ENCODE peak calls at places on chromosomes 3 and 15, in seven cellular contexts. Q is keratinocyte; K is transverse colon; I is neural progenitor cell; L is caudate nucleus; S is left ventricle myocardium inferior; C is CD4-positive, alpha-beta T cell. F is an unnamed sample.

GRCh38 chr3:64945171-64945684 is 257.4 kb upstream of the ADAMTS9 start:
- DNase-seq in Q (no peak), K (no peak), I (peak), L (no peak), S (no peak), C (no peak), F (peak)

GRCh38 chr3:161031134-161031533 is 74.0 kb downstream of the B3GALNT1 start:
- DNase-seq in Q (no peak), K (no peak), I (no peak), L (no peak), S (no peak), C (no peak), F (no peak)

GRCh38 chr3:143099213-143099612 is 20.4 kb upstream of the CHST2 start:
- DNase-seq in Q (no peak), K (no peak), I (no peak), L (no peak), S (no peak), C (no peak), F (no peak)

GRCh38 chr3:29186982-29187718 is 93.7 kb upstream of the RBMS3 start:
- DNase-seq in Q (peak), K (no peak), I (no peak), L (no peak), S (no peak), C (no peak), F (no peak)

GRCh38 chr3:178856804-178857203 is 214.8 kb downstream of the ZMAT3 start:
- DNase-seq in Q (no peak), K (no peak), I (no peak), L (no peak), S (no peak), C (no peak), F (no peak)

GRCh38 chr3:71978150-71978721 is 193.3 kb upstream of the PROK2 start:
- DNase-seq in Q (no peak), K (no peak), I (no peak), L (no peak), S (no peak), C (no peak), F (no peak)

GRCh38 chr3:79729096-79729495 is 38.7 kb downstream of the ROBO1 start:
- DNase-seq in Q (no peak), K (no peak), I (no peak), L (no peak), S (no peak), C (no peak), F (peak)

GRCh38 chr15:67792250-67792942 is 32.9 kb upstream of the SKOR1 start:
- DNase-seq in Q (no peak), K (no peak), I (no peak), L (no peak), S (no peak), C (no peak), F (no peak)

GRCh38 chr3:128083396-128083795 is 31.2 kb downstream of the SEC61A1 start:
- DNase-seq in Q (no peak), K (no peak), I (peak), L (no peak), S (no peak), C (no peak), F (no peak)

GRCh38 chr3:100915706-100916105 is 77.5 kb downstream of the ABI3BP start:
- DNase-seq in Q (no peak), K (no peak), I (no peak), L (no peak), S (no peak), C (no peak), F (no peak)

GRCh38 chr3:10471337-10471721 is 34.1 kb downstream of the ATP2B2 start:
- DNase-seq in Q (no peak), K (no peak), I (peak), L (no peak), S (no peak), C (no peak), F (no peak)

GRCh38 chr3:194871143-194871863 is 185.6 kb downstream of the FAM43A start:
- DNase-seq in Q (peak), K (peak), I (peak), L (no peak), S (peak), C (no peak), F (peak)

GRCh38 chr3:105278688-105279087 is 88.0 kb upstream of the ALCAM start:
- DNase-seq in Q (no peak), K (no peak), I (no peak), L (no peak), S (no peak), C (no peak), F (no peak)

GRCh38 chr3:127735767-127736693 is 63.3 kb downstream of the ABTB1 start:
- DNase-seq in Q (peak), K (peak), I (no peak), L (no peak), S (no peak), C (no peak), F (peak)

GRCh38 chr3:94317054-94317453 is 254.2 kb downstream of the NSUN3 start:
- DNase-seq in Q (no peak), K (no peak), I (no peak), L (no peak), S (no peak), C (no peak), F (no peak)

GRCh38 chr3:117553461-117553860 is 843.9 kb downstream of the TUSC7 start:
- DNase-seq in Q (no peak), K (no peak), I (no peak), L (no peak), S (no peak), C (no peak), F (no peak)

GRCh38 chr15:24862726-24863521 is 91.9 kb upstream of the SNRPN start:
- DNase-seq in Q (no peak), K (no peak), I (peak), L (no peak), S (no peak), C (no peak), F (no peak)

GRCh38 chr15:24861014-24861690 is 93.6 kb upstream of the SNRPN start:
- DNase-seq in Q (no peak), K (no peak), I (no peak), L (no peak), S (no peak), C (no peak), F (no peak)

DNA sequence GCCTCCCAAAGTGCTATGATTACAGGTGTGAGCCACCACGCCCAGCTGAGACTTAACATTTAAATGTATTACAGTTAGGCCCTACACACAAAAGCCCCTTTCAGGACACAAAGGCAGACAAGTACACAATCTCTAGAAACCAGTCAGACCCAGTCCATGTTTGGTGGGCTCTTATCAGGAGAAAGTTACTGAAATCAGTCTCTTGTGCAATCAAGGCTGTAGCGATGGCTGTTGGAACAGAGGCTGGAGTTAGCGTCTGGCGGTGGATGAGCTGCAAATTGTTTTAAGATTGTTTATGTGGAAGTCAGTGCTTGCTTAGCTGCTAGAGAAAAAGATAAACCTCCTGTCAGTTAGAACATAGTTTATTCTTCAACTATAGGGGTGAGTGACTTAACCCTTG is 89.5 kb upstream of the SNRPN start:
- DNase-seq in Q (no peak), K (no peak), I (no peak), L (no peak), S (no peak), C (no peak), F (no peak)
- H3K27ac ChIP-seq in Q (no peak), K (no peak), I (no peak), L (no peak), S (no peak), C (no peak), F (no peak)

DNA sequence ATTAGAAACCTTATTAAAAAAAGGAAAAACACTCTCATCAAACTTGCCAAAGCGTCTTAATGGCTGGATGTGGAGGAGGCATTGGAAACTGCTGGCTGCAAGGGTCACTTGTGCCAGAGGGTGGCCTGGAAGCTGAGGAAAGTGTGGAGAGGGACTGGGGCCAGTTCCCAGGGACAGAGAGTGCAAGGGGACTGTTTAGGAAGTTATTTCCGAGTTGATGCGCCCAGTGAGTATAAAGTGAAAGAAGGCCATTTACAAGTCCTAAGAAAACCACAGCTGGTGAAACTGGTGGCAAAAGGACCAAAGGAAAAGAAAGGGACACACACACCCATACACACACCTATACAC is 7.2 kb upstream of the KCTD6 start:
- DNase-seq in Q (no peak), K (no peak), I (no peak), L (no peak), S (no peak), C (no peak), F (no peak)
- H3K27ac ChIP-seq in Q (no peak), K (no peak), I (no peak), L (no peak), S (peak), C (no peak), F (no peak)

DNA sequence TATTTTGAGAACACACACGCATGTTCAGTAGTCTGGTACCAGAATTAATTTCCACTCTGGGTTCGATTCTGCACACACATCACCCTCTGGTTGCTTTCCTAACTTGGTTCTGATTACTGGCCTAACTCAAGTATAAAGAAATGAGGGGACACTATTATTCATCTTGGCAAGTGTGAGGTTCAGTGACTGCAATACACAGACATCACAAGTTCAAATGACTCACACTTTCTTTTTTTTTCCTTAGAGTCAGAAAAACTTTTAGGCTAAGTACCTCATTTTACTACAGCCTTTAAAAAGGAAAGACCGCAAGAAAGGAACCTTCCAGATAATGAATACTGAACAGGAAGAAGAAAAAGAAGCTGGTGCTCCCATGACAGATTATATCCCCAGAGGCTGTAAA is 37.3 kb upstream of the LDHAL6B start:
- DNase-seq in Q (peak), K (no peak), I (no peak), L (no peak), S (no peak), C (no peak), F (no peak)
- H3K27ac ChIP-seq in Q (peak), K (peak), I (no peak), L (peak), S (no peak), C (no peak), F (peak)

DNA sequence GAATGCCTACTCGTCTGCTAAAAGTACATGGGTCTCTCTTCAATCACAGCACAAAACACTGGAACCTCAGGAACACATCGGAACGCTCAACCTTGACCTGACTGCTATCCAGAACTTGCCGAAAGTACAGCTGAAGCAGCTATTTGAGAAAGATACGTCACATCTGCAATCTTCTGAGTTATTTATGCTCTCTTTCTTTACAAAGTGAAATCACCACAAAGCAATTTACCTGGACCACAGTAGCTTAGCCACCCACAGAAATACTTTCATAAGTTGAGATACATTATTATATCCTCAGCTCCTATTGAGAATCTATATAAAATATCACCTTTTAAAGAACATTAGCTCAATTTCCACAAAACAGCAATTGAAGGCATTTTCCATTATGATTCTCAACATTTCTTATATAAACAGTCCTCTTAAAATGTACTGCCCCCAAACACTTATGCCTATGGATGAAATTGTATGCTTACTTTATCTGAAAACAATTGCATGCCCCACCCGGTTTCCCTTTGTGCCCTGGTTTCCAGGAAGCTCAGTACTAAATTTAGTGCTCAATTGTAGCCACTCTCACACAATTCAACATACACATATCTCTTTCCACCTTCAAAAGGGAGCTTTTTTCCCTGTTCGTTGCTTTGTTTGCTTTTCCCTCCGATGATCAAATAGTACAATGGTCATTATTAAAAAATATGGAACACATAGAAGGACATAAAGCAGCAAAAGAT is 31.8 kb downstream of the HEG1 start:
- DNase-seq in Q (no peak), K (no peak), I (no peak), L (no peak), S (no peak), C (no peak), F (no peak)
- H3K27ac ChIP-seq in Q (no peak), K (no peak), I (no peak), L (no peak), S (peak), C (no peak), F (peak)

F was measured in adrenal gland.